ENCODE peak calls at places on chromosomes 11 and 22, in four cellular contexts. F is IMR-90, D is HCT116, T is heart left ventricle. X is an unnamed sample.

GRCh38 chr11:102666331-102666957 is 39.1 kb downstream of the MMP27 start:
- ATAC-seq in F (peak), D (peak), T (no peak), X (no peak)

GRCh38 chr22:33889748-33890147 is 30.5 kb downstream of the LARGE1 start:
- ATAC-seq in T (no peak), F (no peak), D (no peak), X (no peak)

GRCh38 chr22:25057013-25057881 is 104.7 kb downstream of the KIAA1671 start:
- ATAC-seq in F (peak), D (peak), T (peak), X (peak)

GRCh38 chr11:17547051-17547577 is at the start of gene OTOG:
- ATAC-seq in T (no peak), D (no peak), F (no peak), X (no peak)

GRCh38 chr11:5123802-5124521 is 14.2 kb downstream of the OR52A5 start:
- ATAC-seq in F (peak), T (no peak), D (peak), X (peak)

GRCh38 chr11:96324912-96325311 is 18.1 kb downstream of the MAML2 start:
- ATAC-seq in F (peak), T (no peak), D (peak), X (peak)

GRCh38 chr11:1653541-1654387 is 24.2 kb downstream of the KRTAP5-5 start:
- ATAC-seq in D (peak), F (no peak), T (no peak), X (no peak)

GRCh38 chr11:73623651-73624050 is 22.7 kb upstream of the PLEKHB1 start:
- ATAC-seq in F (no peak), T (peak), D (no peak), X (no peak)

GRCh38 chr22:25148149-25148691 is 51.4 kb upstream of the CRYBB3 start:
- ATAC-seq in D (no peak), F (no peak), T (peak), X (peak)

GRCh38 chr11:72136677-72137255 is 1.2 kb downstream of the FOLR3 start:
- ATAC-seq in F (no peak), T (no peak), D (no peak), X (no peak)

GRCh38 chr22:23751441-23751996 is 607 bp upstream of the ZNF70 start:
- ATAC-seq in T (peak), D (peak), F (peak), X (peak)

DNA sequence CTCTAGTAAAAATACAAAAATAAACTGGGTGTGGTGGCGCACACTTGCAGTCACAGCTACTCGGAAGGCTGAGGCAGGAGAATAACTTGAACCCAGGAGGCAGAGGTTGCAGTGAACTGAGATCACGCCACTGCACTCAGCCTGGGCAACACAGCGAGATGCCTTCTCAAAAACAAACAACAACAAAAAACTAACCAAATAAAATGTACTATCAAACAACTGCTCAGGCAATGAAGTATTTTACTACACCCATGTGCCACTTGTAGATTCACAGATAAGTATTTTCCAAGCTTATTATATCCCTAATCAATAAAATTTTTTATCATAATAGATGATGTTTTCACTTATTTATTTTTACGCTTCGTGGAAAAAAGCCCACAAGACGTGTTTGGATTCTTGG is 924 bp downstream of the C11orf65 start:
- ATAC-seq in D (no peak), F (no peak), T (no peak), X (no peak)
- H3K27ac ChIP-seq in D (peak), F (peak), T (peak), X (peak)

DNA sequence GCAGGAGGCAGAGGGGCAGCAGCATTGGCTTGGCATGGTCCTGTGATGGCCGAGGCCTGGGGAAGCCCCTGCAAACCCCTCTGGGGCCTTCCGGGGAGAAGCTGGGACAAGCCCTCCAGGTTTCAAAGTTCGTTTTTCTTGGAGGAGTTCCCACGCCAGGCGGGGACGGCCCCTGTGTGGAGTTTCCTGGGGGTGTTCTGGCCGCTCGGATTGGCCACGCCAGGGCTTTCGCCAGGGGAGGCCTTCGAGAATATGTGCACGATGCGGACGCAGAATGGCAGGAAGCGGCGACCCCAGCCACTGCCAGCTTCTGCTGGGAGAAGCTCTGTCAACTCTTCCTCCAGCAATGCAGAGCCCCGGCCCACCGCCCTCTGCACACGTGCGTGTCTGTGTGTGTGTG is 102.3 kb upstream of the ASPHD2 start:
- ATAC-seq in D (no peak), T (no peak), F (no peak), X (no peak)
- TF ChIP-seq POLR2A in D (no peak), T (no peak), F (no peak), X (no peak)

GRCh38 chr11:67245046-67245445 is 21.2 kb upstream of the GRK2 start:
- ATAC-seq in D (no peak), F (no peak), T (no peak), X (no peak)

GRCh38 chr11:67247946-67248550 is 18.2 kb upstream of the GRK2 start:
- ATAC-seq in D (no peak), T (no peak), F (no peak), X (no peak)

GRCh38 chr11:67251841-67252240 is 14.4 kb upstream of the GRK2 start:
- ATAC-seq in T (no peak), D (no peak), F (no peak), X (no peak)

GRCh38 chr11:67250059-67251043 is 15.9 kb upstream of the GRK2 start:
- ATAC-seq in T (no peak), D (no peak), F (no peak), X (no peak)

DNA sequence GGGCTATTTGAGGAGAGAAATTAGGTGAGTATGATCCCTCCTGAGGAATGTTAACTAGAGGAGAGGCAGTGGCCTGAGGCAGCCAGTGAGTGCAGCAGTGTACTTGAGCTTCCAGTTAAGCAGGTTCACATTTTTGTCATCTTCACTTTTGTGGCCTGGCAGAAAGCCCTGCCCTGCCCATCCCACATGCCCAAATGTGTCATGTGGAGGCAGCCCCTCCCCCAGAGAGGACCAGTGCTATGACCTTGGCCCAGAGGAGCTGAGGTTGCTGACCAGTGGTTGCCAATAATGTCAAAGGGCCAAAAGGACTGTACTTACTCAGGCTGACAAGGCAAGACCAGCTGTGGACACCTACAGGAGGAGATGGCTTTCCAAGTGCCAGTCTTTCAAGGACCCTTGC is 17.6 kb upstream of the GRK2 start:
- ATAC-seq in D (peak), T (peak), F (peak), X (no peak)
- H3K27ac ChIP-seq in D (peak), T (peak), F (no peak), X (peak)

GRCh38 chr11:117303101-117303500 is 12.0 kb downstream of the BACE1-AS start:
- ATAC-seq in D (no peak), T (no peak), F (no peak), X (no peak)

GRCh38 chr11:117300773-117301172 is 9.6 kb downstream of the BACE1-AS start:
- ATAC-seq in T (no peak), D (no peak), F (peak), X (no peak)

GRCh38 chr11:117300301-117300700 is 9.2 kb downstream of the BACE1-AS start:
- ATAC-seq in F (peak), D (no peak), T (no peak), X (peak)

GRCh38 chr11:117299351-117300300 is 8.5 kb downstream of the BACE1-AS start:
- ATAC-seq in T (no peak), F (peak), D (no peak), X (no peak)

GRCh38 chr11:117302228-117302627 is 11.1 kb downstream of the BACE1-AS start:
- ATAC-seq in F (no peak), D (no peak), T (no peak), X (no peak)
- TF ChIP-seq POLR2A in F (no peak), D (no peak), T (no peak), X (no peak)

X was measured in gastroesophageal sphincter.